ENCODE peak calls at places on chromosomes 11 and 22, in five cellular contexts. S is GM12878, M is K562, D is HCT116, W is H1. H is an unnamed sample.

GRCh38 chr11:117818036-117818858 is 6.3 kb downstream of the FXYD2 start:
- DNase-seq in W (no peak), S (no peak), M (peak; percentile 19), D (no peak), H (no peak)

GRCh38 chr11:30356388-30356787 is 33.5 kb downstream of the ARL14EP start:
- DNase-seq in S (no peak), W (no peak), D (no peak), M (no peak), H (no peak)

GRCh38 chr11:14974723-14975587 is 2.8 kb upstream of the CALCA start:
- DNase-seq in S (no peak), M (peak; percentile 42), D (peak; percentile 54), W (peak; percentile 85), H (peak; percentile 65)

GRCh38 chr22:30266445-30267381 is at the start of gene OSM:
- DNase-seq in W (no peak), D (no peak), S (no peak), M (no peak), H (no peak)

GRCh38 chr11:12496181-12497025 is 119.0 kb downstream of the PARVA start:
- DNase-seq in W (peak; percentile 33), S (no peak), D (peak; percentile 18), M (no peak), H (no peak)

GRCh38 chr11:17314232-17314547 is 37.4 kb upstream of the NCR3LG1 start:
- DNase-seq in M (no peak), S (no peak), W (no peak), D (no peak), H (no peak)

GRCh38 chr11:27353593-27354358 is 9.2 kb downstream of the CCDC34 start:
- DNase-seq in D (no peak), W (no peak), M (no peak), S (no peak), H (no peak)

GRCh38 chr11:86244063-86244521 is 461 bp upstream of the EED start:
- DNase-seq in M (peak; percentile 84), D (peak; percentile 86), W (no peak), S (no peak), H (peak; percentile 88)

GRCh38 chr11:73528420-73528819 is 69.5 kb downstream of the FAM168A start:
- DNase-seq in M (no peak), W (no peak), D (no peak), S (no peak), H (no peak)

GRCh38 chr11:2440646-2441045 is 3.7 kb downstream of the TRPM5 start:
- DNase-seq in S (no peak), W (no peak), D (no peak), M (no peak), H (no peak)

GRCh38 chr22:23759566-23759965 is 3.2 kb upstream of the C22orf15 start:
- DNase-seq in S (no peak), M (no peak), D (no peak), W (no peak), H (no peak)

GRCh38 chr11:15783619-15784018 is 572.7 kb downstream of the SOX6 start:
- DNase-seq in S (no peak), W (no peak), M (no peak), D (no peak), H (no peak)

GRCh38 chr22:47398491-47398890 is 636.0 kb downstream of the TBC1D22A start:
- DNase-seq in M (no peak), D (no peak), S (no peak), W (no peak), H (no peak)
- H3K9me3 ChIP-seq in M (no peaks in the 10 kb centered on the region), D (no peaks in the 10 kb centered on the region), S (no peaks in the 10 kb centered on the region), W (peaks cover 100% of the 10 kb centered on the region), H (no peaks in the 10 kb centered on the region)

GRCh38 chr11:118897721-118898310 is 14.1 kb downstream of the CXCR5 start:
- DNase-seq in S (no peak), W (no peak), M (no peak), D (no peak), H (no peak)
- TF ChIP-seq YY1 in S (no peak), W (no peak), M (no peak), D (no peak), H (no peak)

GRCh38 chr22:19331474-19331873 is 40.0 kb upstream of the CLTCL1 start:
- DNase-seq in D (no peak), S (no peak), M (no peak), W (no peak), H (no peak)

GRCh38 chr22:19329454-19329853 is 37.9 kb upstream of the CLTCL1 start:
- DNase-seq in S (no peak), W (no peak), M (peak; percentile 33), D (no peak), H (no peak)

GRCh38 chr22:19336133-19337075 is 44.9 kb upstream of the CLTCL1 start:
- DNase-seq in M (peak; percentile 16), W (no peak), D (no peak), S (no peak), H (no peak)

GRCh38 chr22:19330865-19331418 is 39.4 kb upstream of the CLTCL1 start:
- DNase-seq in W (no peak), M (peak; percentile 45), D (no peak), S (no peak), H (no peak)

GRCh38 chr22:19331975-19332374 is 40.5 kb upstream of the CLTCL1 start:
- DNase-seq in M (peak; percentile 40), D (no peak), W (no peak), S (no peak), H (no peak)
- H3K9me3 ChIP-seq in M (peaks cover 22% of the 10 kb centered on the region), D (no peaks in the 10 kb centered on the region), W (no peaks in the 10 kb centered on the region), S (peaks cover 5% of the 10 kb centered on the region), H (peaks cover 9% of the 10 kb centered on the region)

GRCh38 chr22:46591890-46592289 is 28.3 kb upstream of the GRAMD4 start:
- DNase-seq in D (no peak), S (no peak), M (no peak), W (no peak), H (no peak)
- TF ChIP-seq YY1 in D (no peak), S (no peak), M (no peak), W (no peak), H (no peak)

GRCh38 chr22:49023879-49024774 is 803.5 kb downstream of the BRD1 start:
- DNase-seq in M (no peak), S (no peak), W (no peak), D (no peak), H (no peak)
- H3K9me3 ChIP-seq in M (no peaks in the 10 kb centered on the region), S (no peaks in the 10 kb centered on the region), W (no peaks in the 10 kb centered on the region), D (no peaks in the 10 kb centered on the region), H (no peaks in the 10 kb centered on the region)